ENCODE peak calls at places on chromosomes 16 and 17, in nine cellular contexts. P is amygdala; W is AG09309; E is EL; Y is stimulated activated CD8-positive, alpha-beta memory T cell treated with anti-CD3 and anti-CD28 coated beads, Interleukin-2, amount 100 ng/mL, for 48 hours; O is nephron progenitor cell; X is NCI-H1092; I is fibroblast of pulmonary artery; Z is upper lobe of right lung. D is an unnamed sample.
A peak's percentile ranks its signal among the peaks of the same experiment; 100 is the strongest.

GRCh38 chr17:45046536-45047125 is 4.8 kb downstream of the DCAKD start:
- DNase-seq in X (no peak), I (no peak), W (no peak), E (peak; percentile 39), P (no peak), Y (no peak), Z (no peak), O (no peak), D (peak; percentile 39)

GRCh38 chr17:37170881-37171460 is 204.8 kb upstream of the C17orf78 start:
- DNase-seq in I (no peak), Y (no peak), X (no peak), P (no peak), E (no peak), Z (no peak), W (no peak), O (no peak), D (no peak)

GRCh38 chr16:28258571-28258970 is 33.8 kb upstream of the SBK1 start:
- DNase-seq in Y (no peak), W (no peak), P (peak; percentile 15), X (no peak), Z (no peak), E (no peak), I (peak; percentile 19), O (peak; percentile 37), D (peak; percentile 32)

GRCh38 chr17:74595037-74595436 is 3.0 kb upstream of the CD300LD start:
- DNase-seq in I (no peak), W (no peak), Y (no peak), P (no peak), Z (no peak), X (no peak), E (no peak), O (no peak), D (no peak)

GRCh38 chr17:2484876-2485275 is 26.8 kb downstream of the METTL16 start:
- DNase-seq in O (peak; percentile 51), X (no peak), Z (no peak), P (no peak), E (no peak), Y (no peak), W (no peak), I (no peak), D (no peak)

GRCh38 chr16:17404903-17405691 is 65.7 kb downstream of the XYLT1 start:
- DNase-seq in O (no peak), E (peak; percentile 86), I (peak; percentile 43), Y (no peak), Z (peak; percentile 64), P (peak; percentile 90), X (peak; percentile 7), W (peak; percentile 90), D (peak; percentile 88)

GRCh38 chr17:60493847-60494321 is 32.2 kb downstream of the APPBP2 start:
- DNase-seq in Z (no peak), O (no peak), I (peak; percentile 18), X (no peak), Y (no peak), W (no peak), P (no peak), E (peak; percentile 11), D (no peak)

GRCh38 chr16:79402356-79402755 is 198.2 kb downstream of the MAF start:
- DNase-seq in I (no peak), P (no peak), W (no peak), Z (no peak), E (no peak), X (no peak), Y (no peak), O (no peak), D (no peak)

GRCh38 chr16:21265104-21265825 is 12.8 kb downstream of the CRYM start:
- DNase-seq in E (no peak), W (no peak), Z (no peak), O (no peak), P (no peak), Y (no peak), I (no peak), X (no peak), D (no peak)

GRCh38 chr17:42272162-42272561 is 4.0 kb downstream of the STAT5B start:
- DNase-seq in I (no peak), E (no peak), X (no peak), W (no peak), P (no peak), Z (no peak), Y (no peak), O (no peak), D (no peak)

GRCh38 chr16:85134076-85134793 is 22.0 kb upstream of the CIBAR2 start:
- DNase-seq in E (no peak), X (no peak), W (no peak), P (no peak), Y (no peak), I (no peak), Z (no peak), O (no peak), D (no peak)

GRCh38 chr17:77963441-77963840 is 4.9 kb downstream of the TNRC6C start:
- DNase-seq in I (peak; percentile 91), Y (no peak), W (peak; percentile 72), Z (no peak), P (no peak), O (no peak), E (peak; percentile 76), X (peak; percentile 28), D (peak; percentile 86)

GRCh38 chr17:44069974-44070454 is 521 bp upstream of the G6PC3 start:
- DNase-seq in W (no peak), O (no peak), P (no peak), Y (no peak), E (peak; percentile 47), Z (no peak), I (peak; percentile 11), X (no peak), D (no peak)

GRCh38 chr16:67013823-67014640 is 14.9 kb upstream of the CBFB start:
- DNase-seq in P (peak; percentile 20), W (no peak), E (peak; percentile 64), O (peak; percentile 87), I (peak; percentile 79), Y (peak; percentile 86), Z (peak; percentile 85), X (peak; percentile 70), D (peak; percentile 48)

GRCh38 chr17:78416791-78417530 is 38.5 kb downstream of the PGS1 start:
- DNase-seq in O (no peak), Y (no peak), W (no peak), X (no peak), Z (no peak), I (peak; percentile 83), P (no peak), E (no peak), D (no peak)

GRCh38 chr17:79980246-79981043 is 55.2 kb downstream of the TBC1D16 start:
- DNase-seq in P (no peak), X (no peak), I (no peak), W (no peak), O (no peak), Z (peak; percentile 54), E (no peak), Y (no peak), D (no peak)

D was measured in fibroblast of lung.